ENCODE peak calls at places on chromosomes 11 and 22, in nine cellular contexts. D, L, O, T, Y, P, I, E and C are unnamed samples.

GRCh38 chr22:23071163-23072034 is 1.1 kb downstream of the GNAZ start:
- DNase-seq in D (no peak), L (no peak), O (no peak), T (peak; percentile 63), Y (no peak), P (no peak), I (no peak), E (no peak), C (no peak)

GRCh38 chr22:44782286-44782830 is 30.0 kb downstream of the ARHGAP8 start:
- DNase-seq in D (no peak), L (no peak), O (no peak), T (no peak), Y (no peak), P (no peak), I (no peak), E (peak; percentile 20), C (no peak)

GRCh38 chr22:33539902-33540751 is 380.1 kb downstream of the LARGE1 start:
- DNase-seq in D (no peak), L (no peak), O (peak; percentile 35), T (peak; percentile 90), Y (no peak), P (peak; percentile 90), I (no peak), E (no peak), C (peak; percentile 93)

GRCh38 chr22:28710889-28711285 is 30.7 kb downstream of the CHEK2 start:
- DNase-seq in D (no peak), L (no peak), O (no peak), T (no peak), Y (no peak), P (no peak), I (peak; percentile 17), E (peak; percentile 63), C (no peak)

GRCh38 chr11:28697920-28698827 is 590.0 kb downstream of the METTL15 start:
- DNase-seq in D (peak; percentile 58), L (peak; percentile 46), O (peak; percentile 26), T (no peak), Y (peak; percentile 49), P (peak; percentile 60), I (no peak), E (peak; percentile 75), C (peak; percentile 32)

GRCh38 chr11:104668797-104669463 is 229.3 kb downstream of the CASP12 start:
- DNase-seq in D (peak; percentile 92), L (peak; percentile 39), O (no peak), T (no peak), Y (peak; percentile 60), P (no peak), I (peak; percentile 72), E (peak; percentile 89), C (no peak)

GRCh38 chr22:40396882-40397281 is 26.5 kb downstream of the SGSM3 start:
- DNase-seq in D (peak; percentile 97), L (no peak), O (no peak), T (no peak), Y (no peak), P (no peak), I (peak; percentile 50), E (peak; percentile 91), C (no peak)

GRCh38 chr11:19827399-19828135 is 114.9 kb downstream of the NAV2 start:
- DNase-seq in D (peak; percentile 4), L (no peak), O (no peak), T (no peak), Y (no peak), P (no peak), I (no peak), E (no peak), C (no peak)

GRCh38 chr11:69173925-69174591 is 18.3 kb downstream of the SMIM38 start:
- DNase-seq in D (peak; percentile 95), L (no peak), O (no peak), T (no peak), Y (no peak), P (no peak), I (no peak), E (peak; percentile 36), C (no peak)

GRCh38 chr22:30782613-30783012 is 87.9 kb downstream of the OSBP2 start:
- DNase-seq in D (peak; percentile 12), L (no peak), O (no peak), T (no peak), Y (no peak), P (no peak), I (no peak), E (no peak), C (no peak)

GRCh38 chr11:94678236-94678635 is 89.9 kb upstream of the AMOTL1 start:
- DNase-seq in D (peak; percentile 81), L (no peak), O (no peak), T (no peak), Y (no peak), P (no peak), I (no peak), E (no peak), C (no peak)

GRCh38 chr11:114478768-114479167 is 39.5 kb downstream of the REXO2 start:
- DNase-seq in D (peak; percentile 59), L (no peak), O (no peak), T (no peak), Y (no peak), P (no peak), I (peak; percentile 25), E (peak; percentile 14), C (peak; percentile 33)

GRCh38 chr11:131748146-131749050 is 378.0 kb downstream of the NTM start:
- DNase-seq in D (peak; percentile 68), L (no peak), O (peak; percentile 34), T (peak; percentile 72), Y (peak; percentile 36), P (peak; percentile 57), I (peak; percentile 67), E (peak; percentile 84), C (peak; percentile 69)

GRCh38 chr11:57792060-57792541 is 30.5 kb downstream of the CTNND1 start:
- DNase-seq in D (peak; percentile 60), L (no peak), O (peak; percentile 43), T (peak; percentile 80), Y (no peak), P (peak; percentile 63), I (no peak), E (no peak), C (no peak)

GRCh38 chr11:12692238-12693074 is 18.2 kb downstream of the TEAD1 start:
- DNase-seq in D (peak; percentile 59), L (peak; percentile 60), O (peak; percentile 92), T (peak; percentile 97), Y (peak; percentile 59), P (peak; percentile 98), I (peak; percentile 97), E (peak; percentile 97), C (peak; percentile 96)
- H3K4me3 ChIP-seq in D (no peak overlapping the region), L (peak overlapping the region; percentile 0), O (no peak overlapping the region), T (peak overlapping the region; percentile 26), Y (no peak overlapping the region), P (peak overlapping the region; percentile 2), I (peak overlapping the region; percentile 28), E (peak overlapping the region; percentile 36), C (peak overlapping the region; percentile 32)

GRCh38 chr11:66072518-66072917 is 2.4 kb downstream of the PACS1 start:
- DNase-seq in D (no peak), L (no peak), O (no peak), T (no peak), Y (no peak), P (peak; percentile 25), I (no peak), E (no peak), C (no peak)
- H3K4me3 ChIP-seq in D (no peak overlapping the region), L (no peak overlapping the region), O (no peak overlapping the region), T (no peak overlapping the region), Y (no peak overlapping the region), P (no peak overlapping the region), I (no peak overlapping the region), E (peak overlapping the region; percentile 77), C (no peak overlapping the region)

DNA sequence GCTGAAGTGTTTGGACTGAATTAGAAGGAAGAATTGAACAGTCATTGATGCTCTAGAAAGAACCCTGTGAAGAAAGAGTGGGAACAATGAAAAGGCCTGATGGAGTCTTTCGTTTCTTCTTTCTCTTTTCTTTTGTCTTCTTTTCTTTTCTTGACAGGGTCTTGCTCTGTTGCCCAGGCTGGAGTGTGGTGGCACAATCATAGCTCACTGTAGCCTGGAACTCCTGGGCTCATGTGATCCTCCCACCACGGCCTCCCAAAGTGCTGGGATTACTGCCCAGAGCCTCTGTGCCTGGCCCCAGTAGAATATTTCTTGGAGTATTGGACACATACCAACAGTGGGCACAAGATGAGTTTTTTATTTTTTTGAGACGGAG is 1.1 kb downstream of the FEN1 start:
- DNase-seq in D (no peak), L (no peak), O (no peak), T (no peak), Y (no peak), P (no peak), I (no peak), E (no peak), C (peak; percentile 33)
- H3K4me3 ChIP-seq in D (peak overlapping the region; percentile 99), L (peak overlapping the region; percentile 100), O (no peak overlapping the region), T (no peak overlapping the region), Y (peak overlapping the region; percentile 72), P (no peak overlapping the region), I (peak overlapping the region; percentile 79), E (peak overlapping the region; percentile 78), C (peak overlapping the region; percentile 76)

GRCh38 chr11:82865841-82866240 is 34.4 kb downstream of the PRCP start:
- DNase-seq in D (no peak), L (no peak), O (no peak), T (no peak), Y (no peak), P (no peak), I (no peak), E (no peak), C (no peak)

GRCh38 chr11:82867495-82868082 is 32.6 kb downstream of the PRCP start:
- DNase-seq in D (peak; percentile 80), L (peak; percentile 64), O (peak; percentile 76), T (peak; percentile 83), Y (peak; percentile 51), P (peak; percentile 75), I (peak; percentile 35), E (peak; percentile 86), C (peak; percentile 30)

GRCh38 chr11:82872377-82873150 is 27.7 kb downstream of the PRCP start:
- DNase-seq in D (no peak), L (no peak), O (no peak), T (no peak), Y (no peak), P (no peak), I (no peak), E (no peak), C (no peak)

GRCh38 chr11:82871646-82872045 is 28.6 kb downstream of the PRCP start:
- DNase-seq in D (no peak), L (no peak), O (no peak), T (no peak), Y (no peak), P (no peak), I (no peak), E (no peak), C (no peak)

DNA sequence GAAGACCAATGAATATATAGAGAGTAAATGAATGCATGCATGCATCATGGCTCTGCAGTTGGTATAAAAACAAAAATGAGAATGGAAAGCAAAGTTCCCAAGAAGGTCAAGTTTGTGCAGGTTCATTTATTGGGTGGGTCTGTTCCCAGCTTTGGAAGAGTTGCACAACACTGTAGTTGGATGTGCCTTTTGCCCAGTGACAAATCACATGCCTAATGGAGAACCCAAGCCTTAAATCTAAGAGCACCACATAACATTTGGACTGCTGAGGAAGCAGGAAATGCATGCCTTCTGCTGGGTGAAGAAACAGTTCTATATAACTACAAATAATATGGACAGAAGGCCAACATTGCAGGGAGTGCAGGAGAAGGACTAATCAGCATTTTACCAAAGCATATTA is 30.6 kb downstream of the PRCP start:
- DNase-seq in D (peak; percentile 60), L (no peak), O (no peak), T (no peak), Y (no peak), P (peak; percentile 55), I (no peak), E (no peak), C (no peak)
- H3K4me3 ChIP-seq in D (no peak overlapping the region), L (no peak overlapping the region), O (no peak overlapping the region), T (no peak overlapping the region), Y (no peak overlapping the region), P (no peak overlapping the region), I (no peak overlapping the region), E (no peak overlapping the region), C (no peak overlapping the region)

GRCh38 chr11:111364503-111364902 is 14.6 kb downstream of the POU2AF1 start:
- DNase-seq in D (no peak), L (no peak), O (no peak), T (no peak), Y (no peak), P (no peak), I (no peak), E (no peak), C (no peak)
- H3K4me3 ChIP-seq in D (no peak overlapping the region), L (no peak overlapping the region), O (no peak overlapping the region), T (no peak overlapping the region), Y (no peak overlapping the region), P (no peak overlapping the region), I (no peak overlapping the region), E (no peak overlapping the region), C (no peak overlapping the region)